ENCODE peak calls at places on chromosomes 4 and X, in six cellular contexts. V, G, B, N, D and K are unnamed samples.

GRCh38 chrX:119512145-119512800 is 44.0 kb downstream of the SLC25A5 start:
- DNase-seq in V (peak; percentile 55), G (no peak), B (peak; percentile 27), N (no peak), D (peak; percentile 77), K (peak; percentile 71)

GRCh38 chrX:63349307-63349706 is 1.8 kb downstream of the SPIN4 start:
- DNase-seq in V (no peak), G (no peak), B (no peak), N (no peak), D (no peak), K (no peak)

GRCh38 chr4:52566136-52567031 is 92.7 kb downstream of the USP46 start:
- DNase-seq in V (no peak), G (no peak), B (no peak), N (no peak), D (no peak), K (no peak)

GRCh38 chr4:182085051-182085480 is 158.1 kb upstream of the TENM3 start:
- DNase-seq in V (no peak), G (no peak), B (no peak), N (no peak), D (no peak), K (no peak)

GRCh38 chrX:132389480-132389879 is 99.4 kb downstream of the MBNL3 start:
- DNase-seq in V (no peak), G (no peak), B (no peak), N (no peak), D (no peak), K (no peak)

GRCh38 chrX:132820675-132821074 is 137.8 kb downstream of the HS6ST2 start:
- DNase-seq in V (no peak), G (no peak), B (no peak), N (no peak), D (no peak), K (no peak)

GRCh38 chr4:133130171-133130570 is 18.9 kb upstream of the PCDH10 start:
- DNase-seq in V (no peak), G (no peak), B (no peak), N (no peak), D (no peak), K (no peak)

GRCh38 chr4:139689093-139689722 is 23.6 kb downstream of the MGST2 start:
- DNase-seq in V (no peak), G (no peak), B (no peak), N (no peak), D (peak; percentile 69), K (no peak)

GRCh38 chr4:108031427-108032083 is 41.9 kb downstream of the HADH start:
- DNase-seq in V (no peak), G (no peak), B (no peak), N (peak; percentile 36), D (no peak), K (no peak)

GRCh38 chrX:12751887-12752286 is 39.3 kb upstream of the PRPS2 start:
- DNase-seq in V (no peak), G (no peak), B (no peak), N (no peak), D (no peak), K (no peak)

GRCh38 chr4:140095694-140096482 is 58.1 kb downstream of the MAML3 start:
- DNase-seq in V (no peak), G (no peak), B (no peak), N (peak; percentile 68), D (peak; percentile 46), K (no peak)

GRCh38 chrX:7514871-7515599 is 327.9 kb upstream of the VCX start:
- DNase-seq in V (no peak), G (no peak), B (no peak), N (no peak), D (no peak), K (no peak)

GRCh38 chr4:11805837-11806236 is 377.1 kb upstream of the HS3ST1 start:
- DNase-seq in V (no peak), G (no peak), B (no peak), N (no peak), D (no peak), K (no peak)

GRCh38 chrX:155886409-155886808 is 5.3 kb downstream of the VAMP7 start:
- DNase-seq in V (no peak), G (no peak), B (no peak), N (no peak), D (no peak), K (no peak)